ENCODE peak calls at places on chromosome 9, in six cellular contexts. H, J, E, U, Z and M are unnamed samples. For H3K36me3, the result is how much of the 10 kb centered on the place peaks cover.

GRCh38 chr9:82202808-82203207 is 214.2 kb downstream of the SPATA31D1 start:
- DNase-seq in H (no peak), J (no peak), E (peak), U (no peak), Z (no peak), M (no peak)

GRCh38 chr9:130869250-130869649 is 27.4 kb downstream of the QRFP start:
- DNase-seq in H (no peak), J (peak), E (peak), U (no peak), Z (peak), M (no peak)

GRCh38 chr9:37746448-37747270 is 6.9 kb upstream of the TRMT10B start:
- DNase-seq in H (peak), J (no peak), E (peak), U (no peak), Z (no peak), M (no peak)

GRCh38 chr9:73080110-73080683 is 71.5 kb upstream of the ANXA1 start:
- DNase-seq in H (peak), J (no peak), E (no peak), U (no peak), Z (no peak), M (no peak)

GRCh38 chr9:90001756-90002155 is 396.9 kb downstream of the GADD45G start:
- DNase-seq in H (no peak), J (no peak), E (no peak), U (no peak), Z (no peak), M (no peak)

GRCh38 chr9:101711330-101711941 is 27.0 kb downstream of the GRIN3A start:
- DNase-seq in H (peak), J (no peak), E (no peak), U (no peak), Z (no peak), M (no peak)

GRCh38 chr9:117744856-117745389 is 40.7 kb downstream of the TLR4 start:
- DNase-seq in H (no peak), J (peak), E (no peak), U (no peak), Z (peak), M (no peak)

GRCh38 chr9:107242073-107243063 is 40.7 kb upstream of the RAD23B start:
- DNase-seq in H (peak), J (no peak), E (peak), U (no peak), Z (no peak), M (no peak)

GRCh38 chr9:113513111-113513510 is 49.6 kb downstream of the RGS3 start:
- DNase-seq in H (no peak), J (no peak), E (no peak), U (peak), Z (peak), M (no peak)

GRCh38 chr9:80649001-80649420 is 1040.3 kb downstream of the TLE1 start:
- DNase-seq in H (peak), J (peak), E (peak), U (no peak), Z (no peak), M (no peak)

GRCh38 chr9:18437315-18438200 is 36.4 kb upstream of the ADAMTSL1 start:
- DNase-seq in H (peak), J (peak), E (peak), U (no peak), Z (peak), M (no peak)

DNA sequence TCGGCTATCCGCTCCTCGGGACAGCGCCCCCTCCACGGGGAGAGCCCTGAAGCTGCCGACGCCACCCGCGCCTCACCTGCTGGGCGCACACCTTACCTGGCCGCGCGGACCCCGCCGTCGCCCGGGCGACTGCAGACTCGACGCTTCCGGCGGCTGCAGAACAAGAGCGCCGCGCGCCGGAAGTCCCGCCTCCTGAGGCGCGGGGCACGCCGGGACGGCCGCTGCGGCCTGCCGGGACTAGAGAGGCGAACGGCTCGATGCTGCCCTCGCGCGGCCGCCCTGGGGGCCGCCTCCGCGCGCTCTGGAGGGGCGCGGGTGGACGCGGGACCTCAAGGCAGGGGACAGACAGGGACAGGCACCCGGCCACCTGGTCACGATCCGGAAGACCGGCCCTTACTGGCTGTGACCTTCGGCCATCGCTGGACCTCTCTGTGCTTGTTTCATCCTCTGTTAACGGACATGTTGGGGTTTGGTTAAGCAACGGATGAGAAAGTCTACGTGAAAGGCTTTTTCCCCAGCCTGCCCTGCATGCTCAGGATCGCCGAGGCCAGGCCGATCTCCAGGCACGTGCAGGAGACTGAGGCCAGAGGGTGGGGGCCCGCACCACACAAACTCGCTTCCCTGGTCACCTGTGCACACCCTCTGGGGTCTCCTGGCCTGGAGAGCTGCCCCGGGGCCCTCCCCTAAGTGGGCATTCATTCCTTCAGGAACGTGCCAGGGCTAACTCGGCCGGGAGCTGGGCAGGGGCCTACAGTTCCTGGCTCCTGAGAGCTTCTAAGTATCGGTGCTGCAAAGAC is at the start of gene SNAPC4:
- DNase-seq in H (peak), J (peak), E (peak), U (peak), Z (peak), M (peak)
- H3K36me3 ChIP-seq in H (under half), J (under half), E (under half), U (under half), Z (under half), M (under half)

GRCh38 chr9:85944672-85945071 is 3.7 kb downstream of the NAA35 start:
- DNase-seq in H (no peak), J (no peak), E (no peak), U (no peak), Z (no peak), M (no peak)
- H3K4me3 ChIP-seq in H (no peak), J (no peak), E (no peak), U (no peak), Z (no peak), M (no peak)

GRCh38 chr9:121766081-121766683 is 114.7 kb downstream of the DAB2IP start:
- DNase-seq in H (no peak), J (peak), E (no peak), U (peak), Z (no peak), M (no peak)

GRCh38 chr9:121763561-121764370 is 112.3 kb downstream of the DAB2IP start:
- DNase-seq in H (no peak), J (peak), E (no peak), U (peak), Z (no peak), M (no peak)

GRCh38 chr9:121765021-121765950 is 113.9 kb downstream of the DAB2IP start:
- DNase-seq in H (no peak), J (peak), E (peak), U (peak), Z (no peak), M (peak)

GRCh38 chr9:121763131-121763530 is 111.7 kb downstream of the DAB2IP start:
- DNase-seq in H (no peak), J (no peak), E (no peak), U (peak), Z (no peak), M (no peak)

DNA sequence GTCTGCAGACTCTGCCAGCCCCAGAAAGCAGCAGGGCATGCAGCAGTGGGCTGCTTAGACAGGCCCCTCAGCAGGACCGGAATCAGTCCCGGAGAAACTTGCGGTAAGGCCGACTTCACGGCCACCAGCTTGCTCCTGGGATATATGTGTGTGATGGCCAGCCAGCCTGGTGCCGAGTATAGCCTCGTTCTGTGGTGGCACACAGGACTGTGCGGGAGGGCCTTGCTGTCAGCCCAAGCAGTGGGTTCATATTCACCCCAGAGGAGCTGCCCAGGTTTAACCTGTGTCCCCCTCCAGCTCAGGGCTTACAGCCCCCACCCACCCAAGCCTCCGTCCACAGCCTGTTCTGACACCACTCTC is 112.9 kb downstream of the DAB2IP start:
- DNase-seq in H (no peak), J (no peak), E (no peak), U (peak), Z (no peak), M (no peak)
- H3K36me3 ChIP-seq in H (under half), J (under half), E (under half), U (under half), Z (under half), M (under half)

DNA sequence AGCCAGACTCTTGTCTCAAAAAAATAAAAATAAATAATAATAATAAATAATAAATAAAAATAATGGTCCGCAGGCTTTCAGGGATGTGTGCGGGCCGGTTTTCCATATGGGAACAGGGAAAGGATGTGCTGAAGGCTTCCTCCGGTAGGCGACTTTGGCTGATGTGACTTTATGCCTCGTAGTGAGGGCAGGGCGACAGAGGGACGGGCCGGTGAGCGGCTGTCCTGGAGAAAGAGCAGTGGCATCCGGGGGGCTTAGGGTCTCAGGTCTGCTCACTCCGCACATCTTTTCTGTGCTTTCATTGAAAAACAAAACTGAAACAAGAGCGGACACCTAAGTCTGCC is 811 bp upstream of the PRRX2 start:
- DNase-seq in H (peak), J (no peak), E (no peak), U (no peak), Z (no peak), M (no peak)
- H3K4me3 ChIP-seq in H (no peak), J (peak), E (peak), U (no peak), Z (peak), M (peak)

GRCh38 chr9:132647355-132647754 is 22.4 kb downstream of the DDX31 start:
- DNase-seq in H (no peak), J (no peak), E (peak), U (no peak), Z (no peak), M (no peak)
- H3K36me3 ChIP-seq in H (under half), J (under half), E (under half), U (under half), Z (half or more), M (under half)

GRCh38 chr9:19785230-19785629 is 3.6 kb downstream of the SLC24A2 start:
- DNase-seq in H (no peak), J (no peak), E (no peak), U (no peak), Z (no peak), M (no peak)

GRCh38 chr9:19787672-19788071 is 1.2 kb downstream of the SLC24A2 start:
- DNase-seq in H (no peak), J (no peak), E (no peak), U (no peak), Z (no peak), M (no peak)

GRCh38 chr9:19788152-19788551 is 685 bp downstream of the SLC24A2 start:
- DNase-seq in H (peak), J (no peak), E (no peak), U (peak), Z (no peak), M (no peak)

DNA sequence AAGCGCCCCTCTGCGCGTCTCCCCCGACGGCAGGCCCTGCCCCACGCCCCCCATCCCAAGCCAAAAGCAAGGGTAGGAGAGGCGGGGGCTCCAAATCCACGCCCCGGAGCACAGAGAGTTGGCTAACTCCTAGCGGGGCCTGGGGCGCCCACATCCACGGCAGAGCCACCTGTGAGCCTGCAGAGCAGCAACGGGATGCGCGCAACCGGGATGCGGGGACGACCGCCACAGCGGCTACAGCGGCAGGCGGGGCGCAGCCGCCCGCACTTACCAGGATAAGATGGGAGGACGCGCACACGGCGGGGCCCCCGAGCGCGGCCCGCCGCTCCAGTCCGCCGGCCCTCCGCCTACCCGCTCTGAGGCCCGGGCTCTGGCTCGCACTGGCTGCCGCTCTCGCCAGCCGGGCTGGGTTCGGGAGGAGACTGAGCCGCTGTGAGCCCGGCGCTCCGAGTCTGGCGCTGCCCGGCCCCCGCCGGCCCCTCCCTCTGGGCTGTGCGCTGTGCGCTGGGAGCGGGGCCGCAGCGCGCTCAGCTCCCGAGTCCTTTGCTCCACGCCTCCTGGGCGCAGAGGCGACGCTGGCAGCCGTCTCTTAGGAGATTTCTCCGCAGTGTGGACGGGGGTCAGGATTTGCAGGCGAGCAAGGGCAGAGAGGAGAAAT is at the start of gene SLC24A2:
- DNase-seq in H (peak), J (no peak), E (no peak), U (no peak), Z (no peak), M (no peak)
- H3K4me3 ChIP-seq in H (peak), J (no peak), E (no peak), U (no peak), Z (peak), M (no peak)

GRCh38 chr9:83554278-83554677 is 16.1 kb upstream of the FRMD3 start:
- DNase-seq in H (no peak), J (peak), E (no peak), U (no peak), Z (no peak), M (no peak)
- H3K36me3 ChIP-seq in H (under half), J (under half), E (under half), U (under half), Z (under half), M (under half)